ENCODE peak calls at places on chromosome 21, in eight cellular contexts. One of them, this sample, is unnamed.
A peak's percentile ranks its signal among the peaks of the same experiment; 100 is the strongest.

GRCh38 chr21:31798842-31799691 is 67.1 kb upstream of the SCAF4 start:
- DNase-seq in GM13976: no peak
- DNase-seq in NCI-H2081: no peak
- DNase-seq in OCI-LY7: no peak
- DNase-seq in RWPE1: peak; percentile 26
- DNase-seq in T-cell: no peak
- DNase-seq in cerebellar cortex: no peak
- DNase-seq in NCI-H1092: no peak
- DNase-seq in this sample: no peak

GRCh38 chr21:26169611-26170470 is 729 bp downstream of the APP start:
- DNase-seq in NCI-H1092: peak; percentile 67
- DNase-seq in GM13976: peak; percentile 77
- DNase-seq in T-cell: no peak
- DNase-seq in NCI-H2081: peak; percentile 22
- DNase-seq in cerebellar cortex: peak; percentile 70
- DNase-seq in RWPE1: peak; percentile 53
- DNase-seq in OCI-LY7: no peak
- DNase-seq in this sample: peak; percentile 40

GRCh38 chr21:33109574-33110339 is 39.8 kb downstream of the OLIG1 start:
- DNase-seq in T-cell: no peak
- DNase-seq in NCI-H1092: no peak
- DNase-seq in OCI-LY7: no peak
- DNase-seq in cerebellar cortex: no peak
- DNase-seq in GM13976: no peak
- DNase-seq in NCI-H2081: no peak
- DNase-seq in RWPE1: peak; percentile 25
- DNase-seq in this sample: peak; percentile 22

GRCh38 chr21:16376673-16377072 is 646.9 kb downstream of the USP25 start:
- DNase-seq in T-cell: no peak
- DNase-seq in OCI-LY7: no peak
- DNase-seq in NCI-H1092: no peak
- DNase-seq in RWPE1: no peak
- DNase-seq in NCI-H2081: no peak
- DNase-seq in GM13976: no peak
- DNase-seq in cerebellar cortex: no peak
- DNase-seq in this sample: no peak

GRCh38 chr21:45164124-45164511 is 89.7 kb downstream of the ADARB1 start:
- DNase-seq in T-cell: no peak
- DNase-seq in NCI-H1092: no peak
- DNase-seq in cerebellar cortex: no peak
- DNase-seq in NCI-H2081: no peak
- DNase-seq in GM13976: no peak
- DNase-seq in RWPE1: no peak
- DNase-seq in OCI-LY7: no peak
- DNase-seq in this sample: no peak

GRCh38 chr21:45631540-45631939 is 12.0 kb upstream of the PCBP3 start:
- DNase-seq in NCI-H2081: no peak
- DNase-seq in NCI-H1092: no peak
- DNase-seq in RWPE1: no peak
- DNase-seq in T-cell: no peak
- DNase-seq in GM13976: peak; percentile 30
- DNase-seq in OCI-LY7: no peak
- DNase-seq in cerebellar cortex: no peak
- DNase-seq in this sample: no peak

GRCh38 chr21:31273278-31273677 is 70.8 kb downstream of the TIAM1 start:
- DNase-seq in RWPE1: no peak
- DNase-seq in GM13976: no peak
- DNase-seq in cerebellar cortex: no peak
- DNase-seq in OCI-LY7: no peak
- DNase-seq in NCI-H1092: no peak
- DNase-seq in NCI-H2081: no peak
- DNase-seq in T-cell: no peak
- DNase-seq in this sample: no peak

GRCh38 chr21:38242036-38242435 is 14.8 kb upstream of the KCNJ15 start:
- DNase-seq in T-cell: no peak
- DNase-seq in RWPE1: no peak
- DNase-seq in cerebellar cortex: no peak
- DNase-seq in OCI-LY7: no peak
- DNase-seq in GM13976: no peak
- DNase-seq in NCI-H2081: no peak
- DNase-seq in NCI-H1092: no peak
- DNase-seq in this sample: no peak

GRCh38 chr21:36759348-36760083 is 60.6 kb downstream of the SIM2 start:
- DNase-seq in GM13976: no peak
- DNase-seq in NCI-H2081: no peak
- DNase-seq in NCI-H1092: no peak
- DNase-seq in cerebellar cortex: no peak
- DNase-seq in RWPE1: no peak
- DNase-seq in OCI-LY7: no peak
- DNase-seq in T-cell: no peak
- DNase-seq in this sample: no peak

GRCh38 chr21:42733037-42733632 is 79.7 kb downstream of the PDE9A start:
- DNase-seq in NCI-H2081: no peak
- DNase-seq in GM13976: peak; percentile 11
- DNase-seq in OCI-LY7: no peak
- DNase-seq in NCI-H1092: no peak
- DNase-seq in T-cell: no peak
- DNase-seq in cerebellar cortex: no peak
- DNase-seq in RWPE1: no peak
- DNase-seq in this sample: no peak

GRCh38 chr21:43209575-43210453 is 41.0 kb downstream of the CRYAA start:
- DNase-seq in NCI-H1092: no peak
- DNase-seq in NCI-H2081: no peak
- DNase-seq in T-cell: no peak
- DNase-seq in GM13976: no peak
- DNase-seq in OCI-LY7: no peak
- DNase-seq in RWPE1: peak; percentile 32
- DNase-seq in cerebellar cortex: no peak
- DNase-seq in this sample: no peak

GRCh38 chr21:33655591-33656221 is 13.4 kb downstream of the ITSN1 start:
- DNase-seq in T-cell: no peak
- DNase-seq in GM13976: no peak
- DNase-seq in NCI-H2081: no peak
- DNase-seq in OCI-LY7: no peak
- DNase-seq in NCI-H1092: no peak
- DNase-seq in RWPE1: peak; percentile 84
- DNase-seq in cerebellar cortex: no peak
- DNase-seq in this sample: no peak

GRCh38 chr21:35925497-35925896 is 134.8 kb downstream of the SETD4 start:
- DNase-seq in GM13976: no peak
- DNase-seq in NCI-H1092: no peak
- DNase-seq in RWPE1: peak; percentile 16
- DNase-seq in OCI-LY7: peak; percentile 9
- DNase-seq in cerebellar cortex: no peak
- DNase-seq in T-cell: no peak
- DNase-seq in NCI-H2081: no peak
- DNase-seq in this sample: no peak

GRCh38 chr21:39660191-39660590 is 47.5 kb downstream of the B3GALT5 start:
- DNase-seq in RWPE1: no peak
- DNase-seq in NCI-H2081: peak; percentile 48
- DNase-seq in OCI-LY7: no peak
- DNase-seq in cerebellar cortex: no peak
- DNase-seq in T-cell: no peak
- DNase-seq in GM13976: no peak
- DNase-seq in NCI-H1092: peak; percentile 95
- DNase-seq in this sample: no peak

GRCh38 chr21:38818336-38818723 is 12.6 kb downstream of the ETS2 start:
- DNase-seq in GM13976: no peak
- DNase-seq in NCI-H2081: no peak
- DNase-seq in OCI-LY7: no peak
- DNase-seq in RWPE1: no peak
- DNase-seq in T-cell: no peak
- DNase-seq in NCI-H1092: no peak
- DNase-seq in cerebellar cortex: no peak
- DNase-seq in this sample: no peak

GRCh38 chr21:44845418-44846200 is 27.7 kb upstream of the SUMO3 start:
- DNase-seq in cerebellar cortex: peak; percentile 54
- DNase-seq in T-cell: peak; percentile 20
- DNase-seq in RWPE1: peak; percentile 63
- DNase-seq in NCI-H1092: no peak
- DNase-seq in OCI-LY7: peak; percentile 21
- DNase-seq in GM13976: peak; percentile 87
- DNase-seq in NCI-H2081: no peak
- DNase-seq in this sample: peak; percentile 10

GRCh38 chr21:29441651-29442050 is 142.9 kb downstream of the BACH1 start:
- DNase-seq in RWPE1: no peak
- DNase-seq in NCI-H1092: no peak
- DNase-seq in cerebellar cortex: no peak
- DNase-seq in NCI-H2081: no peak
- DNase-seq in T-cell: no peak
- DNase-seq in GM13976: no peak
- DNase-seq in OCI-LY7: no peak
- DNase-seq in this sample: no peak

This sample was measured in NCI-H748 treated with DMSO at 0.1 percent for 48 hours.